ENCODE peak calls at places on chromosomes 7 and 10, in ten cellular contexts. One of them, this sample, is unnamed. For H3K9me3 and H3K36me3, the result is how much of the 10 kb centered on the place peaks cover.

GRCh38 chr7:4861673-4862072 is at the start of gene PAPOLB:
- DNase-seq in heart left ventricle: no peak
- DNase-seq in neural progenitor cell: no peak
- DNase-seq in colonic mucosa: no peak
- DNase-seq in neuronal stem cell: no peak
- DNase-seq in hepatocyte: no peak
- DNase-seq in Karpas-422: no peak
- DNase-seq in IMR-90: no peak
- DNase-seq in heart right ventricle: no peak
- DNase-seq in psoas muscle: no peak
- DNase-seq in this sample: no peak

GRCh38 chr7:74217455-74218342 is 7.9 kb downstream of the LAT2 start:
- DNase-seq in neural progenitor cell: no peak
- DNase-seq in hepatocyte: no peak
- DNase-seq in heart right ventricle: no peak
- DNase-seq in psoas muscle: no peak
- DNase-seq in colonic mucosa: no peak
- DNase-seq in heart left ventricle: no peak
- DNase-seq in IMR-90: peak
- DNase-seq in Karpas-422: peak
- DNase-seq in neuronal stem cell: no peak
- DNase-seq in this sample: no peak

GRCh38 chr10:29329420-29329819 is 40.5 kb downstream of the LYZL1 start:
- DNase-seq in heart right ventricle: no peak
- DNase-seq in colonic mucosa: no peak
- DNase-seq in hepatocyte: no peak
- DNase-seq in IMR-90: peak
- DNase-seq in neural progenitor cell: no peak
- DNase-seq in Karpas-422: no peak
- DNase-seq in psoas muscle: no peak
- DNase-seq in neuronal stem cell: no peak
- DNase-seq in heart left ventricle: no peak
- DNase-seq in this sample: no peak

GRCh38 chr10:1346201-1346600 is 290.0 kb downstream of the WDR37 start:
- DNase-seq in IMR-90: no peak
- DNase-seq in neuronal stem cell: no peak
- DNase-seq in colonic mucosa: no peak
- DNase-seq in neural progenitor cell: no peak
- DNase-seq in Karpas-422: no peak
- DNase-seq in heart left ventricle: no peak
- DNase-seq in psoas muscle: no peak
- DNase-seq in heart right ventricle: no peak
- DNase-seq in hepatocyte: no peak
- DNase-seq in this sample: no peak

GRCh38 chr7:65438593-65438992 is 64.9 kb downstream of the ZNF92 start:
- DNase-seq in psoas muscle: no peak
- DNase-seq in neural progenitor cell: no peak
- DNase-seq in neuronal stem cell: no peak
- DNase-seq in heart left ventricle: no peak
- DNase-seq in Karpas-422: no peak
- DNase-seq in IMR-90: peak
- DNase-seq in hepatocyte: peak
- DNase-seq in colonic mucosa: no peak
- DNase-seq in heart right ventricle: no peak
- DNase-seq in this sample: no peak

GRCh38 chr7:124801330-124801895 is 35.8 kb upstream of the GPR37 start:
- DNase-seq in neuronal stem cell: no peak
- DNase-seq in psoas muscle: no peak
- DNase-seq in heart right ventricle: no peak
- DNase-seq in hepatocyte: no peak
- DNase-seq in neural progenitor cell: no peak
- DNase-seq in Karpas-422: no peak
- DNase-seq in IMR-90: no peak
- DNase-seq in heart left ventricle: no peak
- DNase-seq in colonic mucosa: no peak
- DNase-seq in this sample: no peak

GRCh38 chr7:25597881-25598456 is 369.7 kb upstream of the NPVF start:
- DNase-seq in hepatocyte: no peak
- DNase-seq in psoas muscle: no peak
- DNase-seq in heart right ventricle: no peak
- DNase-seq in colonic mucosa: no peak
- DNase-seq in neuronal stem cell: no peak
- DNase-seq in Karpas-422: no peak
- DNase-seq in IMR-90: no peak
- DNase-seq in neural progenitor cell: no peak
- DNase-seq in heart left ventricle: no peak
- DNase-seq in this sample: no peak

GRCh38 chr7:132255898-132256297 is 320.4 kb downstream of the PLXNA4 start:
- DNase-seq in heart right ventricle: peak
- DNase-seq in neuronal stem cell: no peak
- DNase-seq in neural progenitor cell: no peak
- DNase-seq in IMR-90: no peak
- DNase-seq in psoas muscle: no peak
- DNase-seq in hepatocyte: peak
- DNase-seq in heart left ventricle: peak
- DNase-seq in colonic mucosa: no peak
- DNase-seq in Karpas-422: no peak
- DNase-seq in this sample: peak

GRCh38 chr7:117249696-117250095 is 73.2 kb downstream of the WNT2 start:
- DNase-seq in neuronal stem cell: no peak
- DNase-seq in heart left ventricle: no peak
- DNase-seq in psoas muscle: no peak
- DNase-seq in neural progenitor cell: no peak
- DNase-seq in Karpas-422: no peak
- DNase-seq in heart right ventricle: no peak
- DNase-seq in colonic mucosa: no peak
- DNase-seq in IMR-90: peak
- DNase-seq in hepatocyte: no peak
- DNase-seq in this sample: no peak

GRCh38 chr10:101839421-101840063 is 4.1 kb downstream of the KCNIP2 start:
- DNase-seq in heart right ventricle: peak
- DNase-seq in neural progenitor cell: peak
- DNase-seq in heart left ventricle: no peak
- DNase-seq in colonic mucosa: peak
- DNase-seq in neuronal stem cell: no peak
- DNase-seq in hepatocyte: peak
- DNase-seq in Karpas-422: peak
- DNase-seq in psoas muscle: peak
- DNase-seq in IMR-90: peak
- DNase-seq in this sample: no peak

GRCh38 chr10:48475943-48476278 is 129.0 kb downstream of the ARHGAP22 start:
- DNase-seq in hepatocyte: no peak
- DNase-seq in Karpas-422: no peak
- DNase-seq in colonic mucosa: no peak
- DNase-seq in heart left ventricle: no peak
- DNase-seq in psoas muscle: no peak
- DNase-seq in heart right ventricle: no peak
- DNase-seq in IMR-90: no peak
- DNase-seq in neural progenitor cell: no peak
- DNase-seq in neuronal stem cell: no peak
- DNase-seq in this sample: no peak

GRCh38 chr10:30151581-30152389 is 92.4 kb upstream of the JCAD start:
- DNase-seq in heart right ventricle: peak
- DNase-seq in colonic mucosa: no peak
- DNase-seq in hepatocyte: peak
- DNase-seq in neural progenitor cell: no peak
- DNase-seq in IMR-90: peak
- DNase-seq in heart left ventricle: peak
- DNase-seq in Karpas-422: no peak
- DNase-seq in psoas muscle: peak
- DNase-seq in neuronal stem cell: no peak
- DNase-seq in this sample: peak

GRCh38 chr10:126957111-126957510 is 51.9 kb downstream of the DOCK1 start:
- DNase-seq in neural progenitor cell: no peak
- DNase-seq in psoas muscle: no peak
- DNase-seq in hepatocyte: no peak
- DNase-seq in colonic mucosa: no peak
- DNase-seq in IMR-90: no peak
- DNase-seq in neuronal stem cell: no peak
- DNase-seq in Karpas-422: no peak
- DNase-seq in heart right ventricle: no peak
- DNase-seq in heart left ventricle: no peak
- DNase-seq in this sample: no peak

GRCh38 chr7:110548372-110548771 is 542.6 kb upstream of the LRRN3 start:
- DNase-seq in neuronal stem cell: no peak
- DNase-seq in psoas muscle: no peak
- DNase-seq in heart left ventricle: no peak
- DNase-seq in neural progenitor cell: no peak
- DNase-seq in colonic mucosa: no peak
- DNase-seq in heart right ventricle: no peak
- DNase-seq in hepatocyte: no peak
- DNase-seq in Karpas-422: no peak
- DNase-seq in IMR-90: peak
- DNase-seq in this sample: no peak

GRCh38 chr10:16597656-16598055 is 76.0 kb upstream of the C1QL3 start:
- DNase-seq in heart left ventricle: no peak
- DNase-seq in Karpas-422: no peak
- DNase-seq in IMR-90: peak
- DNase-seq in neural progenitor cell: peak
- DNase-seq in neuronal stem cell: no peak
- DNase-seq in hepatocyte: no peak
- DNase-seq in colonic mucosa: no peak
- DNase-seq in psoas muscle: no peak
- DNase-seq in heart right ventricle: no peak
- DNase-seq in this sample: no peak

GRCh38 chr10:75000748-75001321 is 110.6 kb upstream of the SAMD8 start:
- DNase-seq in heart left ventricle: no peak
- DNase-seq in heart right ventricle: no peak
- DNase-seq in neural progenitor cell: no peak
- DNase-seq in colonic mucosa: no peak
- DNase-seq in IMR-90: no peak
- DNase-seq in psoas muscle: no peak
- DNase-seq in neuronal stem cell: no peak
- DNase-seq in hepatocyte: no peak
- DNase-seq in Karpas-422: no peak
- DNase-seq in this sample: no peak

GRCh38 chr10:75001715-75002350 is 109.6 kb upstream of the SAMD8 start:
- DNase-seq in hepatocyte: no peak
- DNase-seq in IMR-90: no peak
- DNase-seq in heart right ventricle: no peak
- DNase-seq in neuronal stem cell: no peak
- DNase-seq in colonic mucosa: no peak
- DNase-seq in neural progenitor cell: no peak
- DNase-seq in heart left ventricle: no peak
- DNase-seq in Karpas-422: no peak
- DNase-seq in psoas muscle: no peak
- DNase-seq in this sample: no peak

GRCh38 chr10:75002351-75002725 is 109.1 kb upstream of the SAMD8 start:
- DNase-seq in heart left ventricle: no peak
- DNase-seq in neural progenitor cell: no peak
- DNase-seq in Karpas-422: no peak
- DNase-seq in hepatocyte: no peak
- DNase-seq in colonic mucosa: no peak
- DNase-seq in heart right ventricle: no peak
- DNase-seq in IMR-90: no peak
- DNase-seq in neuronal stem cell: no peak
- DNase-seq in psoas muscle: no peak
- DNase-seq in this sample: no peak

GRCh38 chr10:75003195-75003594 is 108.3 kb upstream of the SAMD8 start:
- DNase-seq in neural progenitor cell: no peak
- DNase-seq in psoas muscle: no peak
- DNase-seq in neuronal stem cell: no peak
- DNase-seq in colonic mucosa: no peak
- DNase-seq in heart left ventricle: no peak
- DNase-seq in IMR-90: no peak
- DNase-seq in hepatocyte: no peak
- DNase-seq in Karpas-422: no peak
- DNase-seq in heart right ventricle: no peak
- DNase-seq in this sample: no peak

DNA sequence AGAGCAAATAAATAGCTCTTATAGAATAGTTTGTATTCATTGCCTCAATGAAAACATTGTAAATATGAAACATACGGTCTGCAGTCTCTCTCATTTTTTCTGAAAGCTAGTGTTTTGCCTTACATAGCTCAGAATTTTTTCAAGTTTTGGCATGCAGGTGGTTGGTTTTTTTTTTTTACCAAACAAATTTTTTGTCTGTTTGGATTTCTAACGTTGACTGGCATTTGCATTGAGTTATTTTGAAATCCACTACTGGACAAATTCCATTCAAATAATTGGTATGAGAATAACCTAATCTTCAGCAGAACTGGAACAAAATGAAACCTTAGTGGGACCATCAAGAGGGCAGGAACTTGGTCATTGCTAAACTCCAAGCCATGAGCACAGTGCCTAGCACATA is 107.6 kb upstream of the SAMD8 start:
- DNase-seq in colonic mucosa: no peak
- DNase-seq in heart right ventricle: no peak
- DNase-seq in neuronal stem cell: no peak
- DNase-seq in hepatocyte: no peak
- DNase-seq in psoas muscle: no peak
- DNase-seq in IMR-90: no peak
- DNase-seq in neural progenitor cell: no peak
- DNase-seq in Karpas-422: no peak
- DNase-seq in heart left ventricle: no peak
- DNase-seq in this sample: no peak
- H3K9me3 ChIP-seq in colonic mucosa: under half
- H3K9me3 ChIP-seq in heart right ventricle: under half
- H3K9me3 ChIP-seq in neuronal stem cell: under half
- H3K9me3 ChIP-seq in hepatocyte: under half
- H3K9me3 ChIP-seq in psoas muscle: under half
- H3K9me3 ChIP-seq in IMR-90: under half
- H3K9me3 ChIP-seq in neural progenitor cell: under half
- H3K9me3 ChIP-seq in Karpas-422: under half
- H3K9me3 ChIP-seq in heart left ventricle: under half
- H3K9me3 ChIP-seq in this sample: under half

GRCh38 chr7:24049296-24049695 is 234.7 kb upstream of the NPY start:
- DNase-seq in heart left ventricle: no peak
- DNase-seq in heart right ventricle: no peak
- DNase-seq in neuronal stem cell: no peak
- DNase-seq in IMR-90: no peak
- DNase-seq in colonic mucosa: no peak
- DNase-seq in Karpas-422: no peak
- DNase-seq in neural progenitor cell: no peak
- DNase-seq in hepatocyte: no peak
- DNase-seq in psoas muscle: no peak
- DNase-seq in this sample: no peak
- H3K36me3 ChIP-seq in heart left ventricle: under half
- H3K36me3 ChIP-seq in heart right ventricle: under half
- H3K36me3 ChIP-seq in neuronal stem cell: under half
- H3K36me3 ChIP-seq in IMR-90: under half
- H3K36me3 ChIP-seq in colonic mucosa: under half
- H3K36me3 ChIP-seq in Karpas-422: under half
- H3K36me3 ChIP-seq in neural progenitor cell: under half
- H3K36me3 ChIP-seq in hepatocyte: under half
- H3K36me3 ChIP-seq in psoas muscle: under half
- H3K36me3 ChIP-seq in this sample: under half

GRCh38 chr10:122227754-122228153 is 43.3 kb upstream of the BTBD16 start:
- DNase-seq in heart left ventricle: no peak
- DNase-seq in colonic mucosa: no peak
- DNase-seq in neural progenitor cell: no peak
- DNase-seq in hepatocyte: no peak
- DNase-seq in neuronal stem cell: no peak
- DNase-seq in heart right ventricle: no peak
- DNase-seq in psoas muscle: no peak
- DNase-seq in IMR-90: no peak
- DNase-seq in Karpas-422: no peak
- DNase-seq in this sample: no peak
- H3K27ac ChIP-seq in heart left ventricle: no peak
- H3K27ac ChIP-seq in colonic mucosa: no peak
- H3K27ac ChIP-seq in neural progenitor cell: no peak
- H3K27ac ChIP-seq in hepatocyte: no peak
- H3K27ac ChIP-seq in neuronal stem cell: no peak
- H3K27ac ChIP-seq in heart right ventricle: no peak
- H3K27ac ChIP-seq in psoas muscle: no peak
- H3K27ac ChIP-seq in IMR-90: no peak
- H3K27ac ChIP-seq in Karpas-422: no peak
- H3K27ac ChIP-seq in this sample: no peak

GRCh38 chr7:157468221-157469111 is 131.7 kb downstream of the DNAJB6 start:
- DNase-seq in heart left ventricle: no peak
- DNase-seq in colonic mucosa: no peak
- DNase-seq in heart right ventricle: no peak
- DNase-seq in neuronal stem cell: no peak
- DNase-seq in hepatocyte: no peak
- DNase-seq in Karpas-422: no peak
- DNase-seq in IMR-90: no peak
- DNase-seq in psoas muscle: no peak
- DNase-seq in neural progenitor cell: no peak
- DNase-seq in this sample: no peak
- H3K9me3 ChIP-seq in heart left ventricle: under half
- H3K9me3 ChIP-seq in colonic mucosa: under half
- H3K9me3 ChIP-seq in heart right ventricle: under half
- H3K9me3 ChIP-seq in neuronal stem cell: under half
- H3K9me3 ChIP-seq in hepatocyte: under half
- H3K9me3 ChIP-seq in Karpas-422: under half
- H3K9me3 ChIP-seq in IMR-90: under half
- H3K9me3 ChIP-seq in psoas muscle: under half
- H3K9me3 ChIP-seq in neural progenitor cell: under half
- H3K9me3 ChIP-seq in this sample: under half

This sample was measured in SJCRH30.